ENCODE peak calls at places on chromosomes 5 and 9, in eight cellular contexts. One of them, this sample, is unnamed. For H3K4me1, the result is how much of the 10 kb centered on the place peaks cover.

GRCh38 chr5:140303987-140304386 is 1.1 kb upstream of the PFDN1 start:
- DNase-seq in tibial nerve: no peak
- DNase-seq in transverse colon: no peak
- DNase-seq in upper lobe of left lung: peak
- DNase-seq in ovary: no peak
- DNase-seq in H1: no peak
- DNase-seq in suprapubic skin: no peak
- DNase-seq in HepG2: no peak
- DNase-seq in this sample: no peak

GRCh38 chr5:10695055-10695649 is 65.9 kb downstream of the DAP start:
- DNase-seq in upper lobe of left lung: peak
- DNase-seq in ovary: peak
- DNase-seq in suprapubic skin: no peak
- DNase-seq in HepG2: peak
- DNase-seq in transverse colon: peak
- DNase-seq in tibial nerve: peak
- DNase-seq in H1: peak
- DNase-seq in this sample: peak

GRCh38 chr5:73544429-73545402 is 20.7 kb downstream of the ANKRA2 start:
- DNase-seq in upper lobe of left lung: no peak
- DNase-seq in HepG2: peak
- DNase-seq in ovary: no peak
- DNase-seq in H1: no peak
- DNase-seq in tibial nerve: no peak
- DNase-seq in transverse colon: peak
- DNase-seq in suprapubic skin: no peak
- DNase-seq in this sample: no peak

GRCh38 chr9:124110307-124110915 is 98.8 kb downstream of the LHX2 start:
- DNase-seq in transverse colon: peak
- DNase-seq in tibial nerve: peak
- DNase-seq in suprapubic skin: no peak
- DNase-seq in upper lobe of left lung: no peak
- DNase-seq in ovary: peak
- DNase-seq in H1: peak
- DNase-seq in HepG2: peak
- DNase-seq in this sample: no peak

GRCh38 chr5:42583322-42583721 is 160.1 kb downstream of the GHR start:
- DNase-seq in suprapubic skin: no peak
- DNase-seq in upper lobe of left lung: no peak
- DNase-seq in HepG2: peak
- DNase-seq in ovary: peak
- DNase-seq in tibial nerve: peak
- DNase-seq in transverse colon: peak
- DNase-seq in H1: peak
- DNase-seq in this sample: peak

GRCh38 chr9:135579889-135580660 is 18.5 kb downstream of the PAEP start:
- DNase-seq in H1: no peak
- DNase-seq in suprapubic skin: no peak
- DNase-seq in transverse colon: no peak
- DNase-seq in tibial nerve: no peak
- DNase-seq in HepG2: no peak
- DNase-seq in ovary: no peak
- DNase-seq in upper lobe of left lung: no peak
- DNase-seq in this sample: no peak

GRCh38 chr9:69174645-69175487 is 789 bp downstream of the TJP2 start:
- DNase-seq in transverse colon: peak
- DNase-seq in tibial nerve: no peak
- DNase-seq in HepG2: peak
- DNase-seq in suprapubic skin: peak
- DNase-seq in upper lobe of left lung: no peak
- DNase-seq in H1: no peak
- DNase-seq in ovary: peak
- DNase-seq in this sample: peak

GRCh38 chr9:30846644-30847043 is 1537.8 kb upstream of the ACO1 start:
- DNase-seq in upper lobe of left lung: no peak
- DNase-seq in tibial nerve: no peak
- DNase-seq in suprapubic skin: no peak
- DNase-seq in HepG2: no peak
- DNase-seq in ovary: no peak
- DNase-seq in transverse colon: no peak
- DNase-seq in H1: no peak
- DNase-seq in this sample: no peak

GRCh38 chr9:88889386-88889785 is 101.9 kb upstream of the S1PR3 start:
- DNase-seq in upper lobe of left lung: peak
- DNase-seq in tibial nerve: no peak
- DNase-seq in suprapubic skin: no peak
- DNase-seq in transverse colon: no peak
- DNase-seq in H1: no peak
- DNase-seq in ovary: no peak
- DNase-seq in HepG2: no peak
- DNase-seq in this sample: no peak

GRCh38 chr9:89226076-89226475 is 47.5 kb upstream of the SHC3 start:
- DNase-seq in ovary: no peak
- DNase-seq in HepG2: no peak
- DNase-seq in suprapubic skin: no peak
- DNase-seq in upper lobe of left lung: peak
- DNase-seq in tibial nerve: no peak
- DNase-seq in transverse colon: no peak
- DNase-seq in H1: peak
- DNase-seq in this sample: no peak

GRCh38 chr9:75147638-75148037 is 59.3 kb downstream of the OSTF1 start:
- DNase-seq in HepG2: no peak
- DNase-seq in transverse colon: no peak
- DNase-seq in upper lobe of left lung: no peak
- DNase-seq in suprapubic skin: no peak
- DNase-seq in H1: no peak
- DNase-seq in tibial nerve: no peak
- DNase-seq in ovary: no peak
- DNase-seq in this sample: no peak

GRCh38 chr9:85703398-85703797 is 38.4 kb downstream of the AGTPBP1 start:
- DNase-seq in HepG2: no peak
- DNase-seq in H1: no peak
- DNase-seq in suprapubic skin: no peak
- DNase-seq in transverse colon: no peak
- DNase-seq in tibial nerve: no peak
- DNase-seq in ovary: no peak
- DNase-seq in upper lobe of left lung: no peak
- DNase-seq in this sample: no peak

GRCh38 chr9:26264709-26265601 is 586.7 kb upstream of the TUSC1 start:
- DNase-seq in upper lobe of left lung: no peak
- DNase-seq in tibial nerve: no peak
- DNase-seq in H1: no peak
- DNase-seq in suprapubic skin: no peak
- DNase-seq in ovary: no peak
- DNase-seq in HepG2: no peak
- DNase-seq in transverse colon: no peak
- DNase-seq in this sample: no peak

GRCh38 chr9:123478967-123479602 is 123.1 kb downstream of the CRB2 start:
- DNase-seq in ovary: no peak
- DNase-seq in HepG2: no peak
- DNase-seq in H1: no peak
- DNase-seq in tibial nerve: no peak
- DNase-seq in upper lobe of left lung: no peak
- DNase-seq in transverse colon: no peak
- DNase-seq in suprapubic skin: no peak
- DNase-seq in this sample: no peak

GRCh38 chr9:120212853-120213200 is 367.1 kb downstream of the CDK5RAP2 start:
- DNase-seq in transverse colon: no peak
- DNase-seq in suprapubic skin: no peak
- DNase-seq in tibial nerve: no peak
- DNase-seq in ovary: no peak
- DNase-seq in upper lobe of left lung: no peak
- DNase-seq in H1: no peak
- DNase-seq in HepG2: no peak
- DNase-seq in this sample: no peak

GRCh38 chr5:33788922-33789321 is 102.9 kb downstream of the ADAMTS12 start:
- DNase-seq in ovary: no peak
- DNase-seq in upper lobe of left lung: no peak
- DNase-seq in transverse colon: no peak
- DNase-seq in H1: no peak
- DNase-seq in tibial nerve: no peak
- DNase-seq in suprapubic skin: no peak
- DNase-seq in HepG2: no peak
- DNase-seq in this sample: no peak

GRCh38 chr9:11992866-11993265 is 700.3 kb upstream of the TYRP1 start:
- DNase-seq in transverse colon: no peak
- DNase-seq in H1: no peak
- DNase-seq in upper lobe of left lung: no peak
- DNase-seq in HepG2: no peak
- DNase-seq in suprapubic skin: no peak
- DNase-seq in ovary: no peak
- DNase-seq in tibial nerve: no peak
- DNase-seq in this sample: no peak

GRCh38 chr9:110875275-110875674 is 163.0 kb downstream of the LPAR1 start:
- DNase-seq in H1: peak
- DNase-seq in upper lobe of left lung: no peak
- DNase-seq in suprapubic skin: peak
- DNase-seq in tibial nerve: no peak
- DNase-seq in ovary: no peak
- DNase-seq in HepG2: no peak
- DNase-seq in transverse colon: peak
- DNase-seq in this sample: peak

GRCh38 chr9:128685636-128686489 is 3.2 kb upstream of the SET start:
- DNase-seq in suprapubic skin: no peak
- DNase-seq in H1: no peak
- DNase-seq in HepG2: no peak
- DNase-seq in upper lobe of left lung: peak
- DNase-seq in transverse colon: peak
- DNase-seq in ovary: peak
- DNase-seq in tibial nerve: no peak
- DNase-seq in this sample: no peak

GRCh38 chr5:159902444-159903121 is 13.7 kb upstream of the ADRA1B start:
- DNase-seq in upper lobe of left lung: no peak
- DNase-seq in tibial nerve: no peak
- DNase-seq in HepG2: no peak
- DNase-seq in suprapubic skin: no peak
- DNase-seq in ovary: no peak
- DNase-seq in transverse colon: no peak
- DNase-seq in H1: no peak
- DNase-seq in this sample: no peak

DNA sequence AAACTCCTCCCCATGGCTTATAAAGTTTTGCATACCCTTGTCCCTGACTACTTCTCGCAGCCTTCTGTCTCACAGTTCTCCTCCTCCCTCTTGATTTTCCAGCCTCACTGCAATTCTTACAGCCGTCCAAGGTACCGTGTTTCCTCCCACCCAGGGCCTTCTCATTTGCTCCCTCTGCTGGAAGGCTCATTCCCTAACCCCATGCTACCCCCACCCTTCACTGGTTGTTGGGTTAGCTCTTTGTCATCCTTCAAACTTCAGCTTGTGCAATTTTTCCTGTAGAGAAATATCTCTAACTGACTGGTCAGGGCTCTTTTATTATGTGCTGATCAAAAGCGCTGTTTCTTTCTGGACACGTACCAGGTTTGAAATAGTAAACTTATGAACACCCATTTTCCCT is 329.2 kb downstream of the EBF1 start:
- DNase-seq in tibial nerve: no peak
- DNase-seq in upper lobe of left lung: no peak
- DNase-seq in suprapubic skin: no peak
- DNase-seq in HepG2: peak
- DNase-seq in ovary: no peak
- DNase-seq in H1: peak
- DNase-seq in transverse colon: no peak
- DNase-seq in this sample: no peak
- TF ChIP-seq EP300 in tibial nerve: no peak
- TF ChIP-seq EP300 in upper lobe of left lung: no peak
- TF ChIP-seq EP300 in suprapubic skin: no peak
- TF ChIP-seq EP300 in HepG2: no peak
- TF ChIP-seq EP300 in ovary: no peak
- TF ChIP-seq EP300 in H1: no peak
- TF ChIP-seq EP300 in transverse colon: no peak
- TF ChIP-seq EP300 in this sample: no peak

DNA sequence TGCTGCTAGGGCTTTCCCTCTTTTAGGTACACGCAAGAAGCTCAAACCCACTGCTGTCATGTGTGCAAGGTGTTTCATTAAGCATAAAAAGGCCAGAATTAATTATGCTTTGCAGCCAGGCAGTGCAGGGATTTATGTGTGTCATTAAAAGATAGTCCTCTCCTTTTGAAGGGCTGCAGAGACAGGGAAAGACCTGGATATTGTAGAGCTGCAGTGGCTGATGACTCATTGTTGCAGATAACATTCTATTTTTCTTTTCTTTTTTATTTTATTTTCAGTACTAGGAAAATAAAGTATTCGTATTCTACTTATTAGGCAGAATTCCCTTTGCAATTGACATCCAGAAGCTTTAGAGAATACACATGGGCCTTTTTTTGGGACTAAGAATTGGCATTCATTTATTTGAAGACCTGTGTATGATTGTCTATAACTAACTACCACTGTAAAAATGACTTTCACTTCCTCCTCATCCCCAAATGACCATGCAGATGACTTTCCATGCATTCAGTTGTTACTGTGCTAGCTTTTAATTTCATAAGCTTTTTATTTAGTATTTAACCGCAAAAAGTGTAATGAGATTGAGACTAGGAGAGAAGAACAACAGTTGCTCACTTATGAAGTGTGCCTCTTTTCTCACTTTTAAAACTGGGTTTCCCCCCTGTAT is 113.0 kb downstream of the PAM start:
- DNase-seq in tibial nerve: no peak
- DNase-seq in HepG2: no peak
- DNase-seq in H1: no peak
- DNase-seq in transverse colon: no peak
- DNase-seq in suprapubic skin: no peak
- DNase-seq in ovary: no peak
- DNase-seq in upper lobe of left lung: no peak
- DNase-seq in this sample: no peak
- H3K4me1 ChIP-seq in tibial nerve: under half
- H3K4me1 ChIP-seq in HepG2: under half
- H3K4me1 ChIP-seq in H1: under half
- H3K4me1 ChIP-seq in transverse colon: under half
- H3K4me1 ChIP-seq in suprapubic skin: under half
- H3K4me1 ChIP-seq in ovary: under half
- H3K4me1 ChIP-seq in upper lobe of left lung: under half
- H3K4me1 ChIP-seq in this sample: under half

GRCh38 chr5:150449491-150450339 is at the start of gene RPS14:
- DNase-seq in tibial nerve: peak
- DNase-seq in transverse colon: peak
- DNase-seq in H1: peak
- DNase-seq in suprapubic skin: peak
- DNase-seq in ovary: peak
- DNase-seq in upper lobe of left lung: peak
- DNase-seq in HepG2: peak
- DNase-seq in this sample: peak
- TF ChIP-seq EP300 in tibial nerve: peak
- TF ChIP-seq EP300 in transverse colon: peak
- TF ChIP-seq EP300 in H1: peak
- TF ChIP-seq EP300 in suprapubic skin: no peak
- TF ChIP-seq EP300 in ovary: peak
- TF ChIP-seq EP300 in upper lobe of left lung: no peak
- TF ChIP-seq EP300 in HepG2: no peak
- TF ChIP-seq EP300 in this sample: no peak

DNA sequence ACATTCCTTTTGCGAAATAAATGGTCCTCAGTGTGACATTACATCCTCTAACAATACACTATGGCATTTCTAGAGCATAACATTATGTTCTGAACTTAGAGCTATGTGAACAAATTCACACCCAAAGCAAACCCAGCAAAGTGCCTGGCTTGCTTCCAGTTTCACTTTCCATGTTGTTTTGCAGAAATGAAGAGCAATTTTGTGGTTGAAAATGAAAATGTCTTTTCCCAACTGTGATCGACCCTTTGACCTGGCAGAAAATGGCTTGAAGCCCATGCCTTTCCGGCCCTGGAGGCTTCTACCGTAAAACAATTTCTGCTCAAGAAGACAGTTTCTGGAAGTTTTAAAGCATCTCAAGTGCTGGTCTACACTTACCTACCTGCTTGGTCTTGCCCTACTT is 344.7 kb upstream of the RGMB start:
- DNase-seq in H1: no peak
- DNase-seq in HepG2: no peak
- DNase-seq in upper lobe of left lung: no peak
- DNase-seq in tibial nerve: peak
- DNase-seq in suprapubic skin: no peak
- DNase-seq in transverse colon: peak
- DNase-seq in ovary: no peak
- DNase-seq in this sample: no peak
- H3K4me1 ChIP-seq in H1: under half
- H3K4me1 ChIP-seq in HepG2: under half
- H3K4me1 ChIP-seq in upper lobe of left lung: under half
- H3K4me1 ChIP-seq in tibial nerve: under half
- H3K4me1 ChIP-seq in suprapubic skin: under half
- H3K4me1 ChIP-seq in transverse colon: under half
- H3K4me1 ChIP-seq in ovary: under half
- H3K4me1 ChIP-seq in this sample: under half

This sample was measured in sigmoid colon.